ENCODE peak calls at places on chromosomes 13 and 19, in five cellular contexts. K is GM23338, M is epithelial cell of esophagus, O is ascending aorta, V is PC-9. S is an unnamed sample.

GRCh38 chr13:32535140-32535539 is 3.5 kb downstream of the N4BP2L2 start:
- DNase-seq in K (no peak), M (no peak), O (no peak), V (no peak), S (no peak)

GRCh38 chr19:48123907-48124675 is 13.5 kb upstream of the PLA2G4C start:
- DNase-seq in K (no peak), M (peak), O (no peak), V (no peak), S (no peak)

GRCh38 chr19:16585808-16586476 is 13.7 kb upstream of the SLC35E1 start:
- DNase-seq in K (no peak), M (peak), O (no peak), V (no peak), S (no peak)

GRCh38 chr13:51834581-51835158 is 10.3 kb downstream of the TMEM272 start:
- DNase-seq in K (no peak), M (no peak), O (no peak), V (no peak), S (no peak)

GRCh38 chr19:42443944-42444398 is 1.2 kb upstream of the CXCL17 start:
- DNase-seq in K (no peak), M (no peak), O (no peak), V (no peak), S (peak)

GRCh38 chr19:42693760-42694350 is 46.4 kb downstream of the PSG3 start:
- DNase-seq in K (peak), M (peak), O (no peak), V (peak), S (no peak)

GRCh38 chr19:41323430-41324125 is 13.6 kb downstream of the CCDC97 start:
- DNase-seq in K (peak), M (peak), O (peak), V (no peak), S (peak)

GRCh38 chr13:48600374-48601364 is 53.1 kb upstream of the CYSLTR2 start:
- DNase-seq in K (no peak), M (no peak), O (no peak), V (no peak), S (no peak)

GRCh38 chr13:53191091-53191490 is 162.5 kb downstream of the OLFM4 start:
- DNase-seq in K (peak), M (peak), O (no peak), V (no peak), S (no peak)

GRCh38 chr13:27549406-27549981 is 70.8 kb downstream of the LNX2 start:
- DNase-seq in K (no peak), M (peak), O (no peak), V (no peak), S (peak)

GRCh38 chr19:33370783-33371182 is 2.7 kb upstream of the CEBPG start:
- DNase-seq in K (no peak), M (peak), O (no peak), V (no peak), S (no peak)

GRCh38 chr13:80278706-80279105 is 62.2 kb downstream of the SPRY2 start:
- DNase-seq in K (no peak), M (no peak), O (no peak), V (no peak), S (no peak)

GRCh38 chr13:39107484-39108040 is 69.3 kb downstream of the NHLRC3 start:
- DNase-seq in K (no peak), M (no peak), O (no peak), V (no peak), S (no peak)

GRCh38 chr13:53189162-53189561 is 160.5 kb downstream of the OLFM4 start:
- DNase-seq in K (peak), M (no peak), O (no peak), V (no peak), S (no peak)

GRCh38 chr19:38634757-38635482 is 12.5 kb upstream of the ACTN4 start:
- DNase-seq in K (peak), M (peak), O (peak), V (peak), S (peak)

GRCh38 chr19:12994701-12995595 is at the start of gene NFIX:
- DNase-seq in K (peak), M (peak), O (peak), V (no peak), S (peak)

GRCh38 chr13:40878823-40879222 is 89.4 kb downstream of the SLC25A15 start:
- DNase-seq in K (no peak), M (no peak), O (no peak), V (no peak), S (no peak)

GRCh38 chr19:2547721-2548120 is 71.8 kb downstream of the GADD45B start:
- DNase-seq in K (no peak), M (no peak), O (no peak), V (no peak), S (no peak)

GRCh38 chr19:5514001-5514400 is 53.8 kb downstream of the TINCR start:
- DNase-seq in K (no peak), M (no peak), O (no peak), V (no peak), S (no peak)

GRCh38 chr19:5519076-5519475 is 48.7 kb downstream of the TINCR start:
- DNase-seq in K (no peak), M (no peak), O (no peak), V (no peak), S (no peak)

GRCh38 chr19:5520501-5520900 is 47.3 kb downstream of the TINCR start:
- DNase-seq in K (no peak), M (no peak), O (no peak), V (no peak), S (no peak)

GRCh38 chr19:5515737-5516136 is 52.0 kb downstream of the TINCR start:
- DNase-seq in K (peak), M (no peak), O (no peak), V (no peak), S (no peak)
- TF ChIP-seq CTCF in K (peak), M (peak), O (no peak), V (no peak), S (no peak)

GRCh38 chr19:6801397-6802086 is 29.0 kb downstream of the VAV1 start:
- DNase-seq in K (peak), M (peak), O (peak), V (peak), S (peak)
- H3K4me3 ChIP-seq in K (peak), M (peak), O (peak), V (peak), S (peak)

GRCh38 chr19:5245631-5246553 is 94.7 kb downstream of the PTPRS start:
- DNase-seq in K (no peak), M (no peak), O (no peak), V (no peak), S (no peak)
- TF ChIP-seq CTCF in K (no peak), M (no peak), O (no peak), V (no peak), S (no peak)

DNA sequence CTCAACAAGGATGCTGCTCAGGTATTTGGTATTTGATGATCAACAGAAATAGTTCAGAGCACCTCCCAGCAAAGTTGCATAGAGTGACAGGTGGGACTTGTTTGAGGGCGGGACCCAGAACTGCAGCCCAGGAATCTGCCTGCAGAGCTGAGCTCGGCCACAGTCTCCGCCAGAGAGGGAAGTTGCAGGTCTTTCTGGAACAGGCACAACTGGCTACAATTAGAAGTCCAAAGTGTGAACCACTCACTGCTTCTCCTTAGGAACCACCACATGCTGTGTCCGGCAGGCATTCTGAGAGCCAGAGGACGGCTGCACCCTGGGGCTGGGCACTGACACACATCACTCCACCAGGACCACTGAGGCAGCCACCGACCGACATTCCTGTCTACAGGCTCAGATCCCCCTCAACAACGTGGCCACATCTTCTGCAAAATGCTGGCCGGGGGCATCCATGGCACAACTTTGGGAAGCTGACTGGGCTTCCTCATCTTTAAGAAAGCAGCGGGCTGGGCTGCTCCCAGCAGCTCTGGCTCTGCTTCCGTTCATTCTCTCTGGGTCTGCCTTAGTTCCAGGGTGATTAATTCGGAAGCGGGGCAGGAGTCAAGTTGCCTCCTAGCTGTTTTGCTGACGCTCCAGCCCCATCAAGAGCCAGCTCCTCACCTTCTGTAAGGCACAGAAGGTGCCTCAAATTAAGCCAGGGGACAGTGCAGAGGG is 918 bp downstream of the SLC15A1 start:
- DNase-seq in K (peak), M (peak), O (no peak), V (peak), S (no peak)
- H3K4me3 ChIP-seq in K (peak), M (no peak), O (peak), V (peak), S (peak)